ENCODE peak calls at places on chromosomes 12 and 14, in five cellular contexts. I, H, N, X and W are unnamed samples.

GRCh38 chr12:110531741-110532333 is 29.7 kb downstream of the RAD9B start:
- DNase-seq in N (no peak), H (no peak), X (no peak), I (no peak), W (no peak)

GRCh38 chr12:130617219-130617618 is 98.9 kb downstream of the RIMBP2 start:
- DNase-seq in I (no peak), H (no peak), N (no peak), X (no peak), W (no peak)

GRCh38 chr12:108576660-108577234 is 14.4 kb downstream of the ISCU start:
- DNase-seq in N (no peak), H (no peak), X (no peak), I (no peak), W (no peak)

GRCh38 chr12:47902131-47902639 is 2.6 kb downstream of the VDR start:
- DNase-seq in I (no peak), N (no peak), H (no peak), X (no peak), W (no peak)

GRCh38 chr14:100158566-100159106 is 809 bp downstream of the DEGS2 start:
- DNase-seq in I (no peak), H (no peak), X (no peak), N (no peak), W (no peak)

GRCh38 chr12:51961834-51962233 is 10.3 kb downstream of the ACVR1B start:
- DNase-seq in H (no peak), N (no peak), I (no peak), X (no peak), W (no peak)

GRCh38 chr14:91580886-91581615 is 70.9 kb upstream of the PPP4R3A start:
- DNase-seq in I (no peak), H (no peak), N (no peak), X (no peak), W (no peak)

GRCh38 chr14:91103116-91103515 is 10.8 kb upstream of the DGLUCY start:
- DNase-seq in I (no peak), X (no peak), N (no peak), H (no peak), W (no peak)

GRCh38 chr14:26636571-26636970 is 38.7 kb upstream of the NOVA1 start:
- DNase-seq in H (no peak), N (no peak), X (no peak), I (no peak), W (no peak)

GRCh38 chr12:42652048-42652447 is 62.5 kb upstream of the PRICKLE1 start:
- DNase-seq in H (no peak), I (no peak), N (no peak), X (no peak), W (no peak)

GRCh38 chr12:116143883-116144266 is 133.6 kb downstream of the MED13L start:
- DNase-seq in H (no peak), N (no peak), X (no peak), I (no peak), W (no peak)

GRCh38 chr12:116532986-116533342 is 26.2 kb upstream of the MAP1LC3B2 start:
- DNase-seq in X (no peak), H (no peak), I (no peak), N (no peak), W (no peak)

GRCh38 chr14:104659764-104660523 is 29.5 kb upstream of the INF2 start:
- DNase-seq in X (no peak), H (no peak), I (no peak), N (no peak), W (no peak)

GRCh38 chr14:61663312-61663974 is 31.9 kb upstream of the HIF1A start:
- DNase-seq in N (no peak), X (no peak), H (no peak), I (no peak), W (no peak)

GRCh38 chr12:98498635-98499034 is 16.8 kb upstream of the TMPO start:
- DNase-seq in N (no peak), X (no peak), I (no peak), H (no peak), W (no peak)

GRCh38 chr12:91065377-91065776 is 7.6 kb upstream of the KERA start:
- DNase-seq in X (no peak), H (no peak), N (no peak), I (no peak), W (no peak)

GRCh38 chr12:46370792-46371717 is 1.5 kb downstream of the SLC38A2 start:
- DNase-seq in X (peak), I (peak), H (peak), N (peak), W (peak)

GRCh38 chr12:131345521-131346436 is 365.1 kb upstream of the SFSWAP start:
- DNase-seq in H (no peak), N (no peak), X (no peak), I (no peak), W (no peak)

GRCh38 chr12:122137681-122138080 is 36.3 kb downstream of the IL31 start:
- DNase-seq in X (peak), H (no peak), I (peak), N (no peak), W (no peak)

GRCh38 chr14:26290007-26290530 is 307.8 kb downstream of the NOVA1 start:
- DNase-seq in X (no peak), N (no peak), H (no peak), I (no peak), W (no peak)